ENCODE peak calls at places on chromosomes 5 and 9, in seven cellular contexts. F is K562, D is SK-N-SH, V is HCT116, O is GM12878, H is H1, Z is HepG2. A is an unnamed sample.

GRCh38 chr9:128167209-128167608 is 7.1 kb downstream of the BBLN start:
- DNase-seq in F (no peak), D (no peak), V (no peak), O (no peak), H (no peak), Z (no peak), A (no peak)

GRCh38 chr5:144092510-144092909 is 77.9 kb downstream of the YIPF5 start:
- DNase-seq in F (no peak), D (no peak), V (no peak), O (no peak), H (no peak), Z (no peak), A (no peak)

GRCh38 chr5:154487541-154487940 is 9.5 kb upstream of the HAND1 start:
- DNase-seq in F (no peak), D (peak), V (no peak), O (peak), H (no peak), Z (no peak), A (no peak)

GRCh38 chr9:128310461-128310860 is 11.8 kb downstream of the TRUB2 start:
- DNase-seq in F (no peak), D (no peak), V (no peak), O (no peak), H (no peak), Z (no peak), A (no peak)

GRCh38 chr9:89635007-89635742 is 30.4 kb downstream of the GADD45G start:
- DNase-seq in F (no peak), D (no peak), V (no peak), O (no peak), H (no peak), Z (no peak), A (no peak)

GRCh38 chr5:88660947-88661869 is 221.8 kb downstream of the MEF2C start:
- DNase-seq in F (peak), D (peak), V (peak), O (no peak), H (no peak), Z (no peak), A (no peak)

GRCh38 chr9:132160802-132161742 is 786 bp upstream of the NTNG2 start:
- DNase-seq in F (no peak), D (peak), V (no peak), O (no peak), H (no peak), Z (no peak), A (no peak)

GRCh38 chr5:57844410-57844809 is 361.8 kb upstream of the ACTBL2 start:
- DNase-seq in F (no peak), D (no peak), V (no peak), O (no peak), H (no peak), Z (no peak), A (no peak)

GRCh38 chr9:2628926-2629325 is 7.3 kb downstream of the VLDLR start:
- DNase-seq in F (no peak), D (no peak), V (no peak), O (no peak), H (no peak), Z (no peak), A (no peak)

GRCh38 chr5:169547508-169547907 is 36.1 kb upstream of the SPDL1 start:
- DNase-seq in F (no peak), D (no peak), V (no peak), O (no peak), H (no peak), Z (no peak), A (no peak)

GRCh38 chr9:35856206-35856605 is 14.0 kb downstream of the OR13J1 start:
- DNase-seq in F (no peak), D (no peak), V (no peak), O (no peak), H (no peak), Z (no peak), A (no peak)

GRCh38 chr5:87722286-87722685 is 309.6 kb upstream of the CCNH start:
- DNase-seq in F (no peak), D (no peak), V (peak), O (no peak), H (no peak), Z (no peak), A (no peak)

GRCh38 chr9:119951090-119951489 is 581.9 kb upstream of the BRINP1 start:
- DNase-seq in F (no peak), D (no peak), V (no peak), O (no peak), H (no peak), Z (no peak), A (no peak)

GRCh38 chr9:91758491-91758981 is 191.5 kb downstream of the ROR2 start:
- DNase-seq in F (peak), D (peak), V (peak), O (peak), H (peak), Z (peak), A (peak)

GRCh38 chr5:74093501-74093993 is 467.6 kb downstream of the ARHGEF28 start:
- DNase-seq in F (no peak), D (no peak), V (no peak), O (no peak), H (no peak), Z (no peak), A (no peak)

GRCh38 chr5:135565691-135566421 is 12.9 kb downstream of the CXCL14 start:
- DNase-seq in F (peak), D (peak), V (peak), O (no peak), H (no peak), Z (peak), A (peak)

GRCh38 chr9:78786794-78787193 is 489.9 kb downstream of the PSAT1 start:
- DNase-seq in F (no peak), D (no peak), V (no peak), O (no peak), H (no peak), Z (no peak), A (no peak)

GRCh38 chr9:117927354-117927753 is 223.2 kb downstream of the TLR4 start:
- DNase-seq in F (no peak), D (peak), V (no peak), O (no peak), H (peak), Z (no peak), A (no peak)

GRCh38 chr9:121707477-121708424 is 56.3 kb downstream of the DAB2IP start:
- DNase-seq in F (no peak), D (no peak), V (no peak), O (peak), H (no peak), Z (no peak), A (no peak)

GRCh38 chr5:126097881-126098280 is 325.3 kb upstream of the GRAMD2B start:
- DNase-seq in F (no peak), D (no peak), V (no peak), O (no peak), H (no peak), Z (no peak), A (no peak)

GRCh38 chr5:31916327-31916726 is 257.8 kb downstream of the GOLPH3 start:
- DNase-seq in F (no peak), D (no peak), V (no peak), O (no peak), H (no peak), Z (no peak), A (no peak)

GRCh38 chr9:76528056-76528455 is 69.1 kb downstream of the GCNT1 start:
- DNase-seq in F (no peak), D (no peak), V (no peak), O (no peak), H (no peak), Z (no peak), A (no peak)

GRCh38 chr9:87655731-87656130 is 70.2 kb upstream of the CTSL start:
- DNase-seq in F (no peak), D (no peak), V (no peak), O (no peak), H (no peak), Z (no peak), A (no peak)

GRCh38 chr5:7850241-7850532 is 746 bp downstream of the CFAP90 start:
- DNase-seq in F (no peak), D (no peak), V (no peak), O (no peak), H (no peak), Z (peak), A (no peak)

GRCh38 chr5:154138701-154139100 is 51.8 kb upstream of the GALNT10 start:
- DNase-seq in F (no peak), D (no peak), V (no peak), O (no peak), H (no peak), Z (no peak), A (no peak)

GRCh38 chr9:123685489-123686083 is 244.3 kb downstream of the DENND1A start:
- DNase-seq in F (no peak), D (no peak), V (no peak), O (no peak), H (no peak), Z (no peak), A (no peak)

GRCh38 chr5:159669559-159669958 is 246.7 kb upstream of the ADRA1B start:
- DNase-seq in F (no peak), D (no peak), V (no peak), O (no peak), H (no peak), Z (no peak), A (no peak)

GRCh38 chr9:23308114-23308513 is 517.9 kb downstream of the ELAVL2 start:
- DNase-seq in F (no peak), D (no peak), V (no peak), O (no peak), H (no peak), Z (no peak), A (peak)

GRCh38 chr9:97623946-97624345 is 9.2 kb downstream of the TSTD2 start:
- DNase-seq in F (no peak), D (no peak), V (no peak), O (no peak), H (no peak), Z (no peak), A (no peak)

GRCh38 chr9:107358867-107359440 is 75.9 kb downstream of the RAD23B start:
- DNase-seq in F (no peak), D (no peak), V (no peak), O (no peak), H (no peak), Z (no peak), A (no peak)

GRCh38 chr5:133892774-133893173 is 75.7 kb downstream of the C5orf15 start:
- DNase-seq in F (no peak), D (no peak), V (no peak), O (no peak), H (no peak), Z (no peak), A (no peak)

GRCh38 chr5:87949665-87950640 is 318.7 kb downstream of the TMEM161B start:
- DNase-seq in F (no peak), D (no peak), V (no peak), O (no peak), H (no peak), Z (no peak), A (no peak)

GRCh38 chr5:1536298-1537165 is 12.8 kb upstream of the LPCAT1 start:
- DNase-seq in F (no peak), D (no peak), V (no peak), O (peak), H (no peak), Z (peak), A (no peak)

GRCh38 chr9:89436326-89436725 is 61.6 kb downstream of the SEMA4D start:
- DNase-seq in F (no peak), D (no peak), V (no peak), O (no peak), H (no peak), Z (no peak), A (no peak)

GRCh38 chr5:159463590-159464321 is 133.5 kb upstream of the IL12B start:
- DNase-seq in F (no peak), D (no peak), V (no peak), O (no peak), H (no peak), Z (peak), A (peak)

GRCh38 chr5:163533229-163533628 is 27.8 kb downstream of the MAT2B start:
- DNase-seq in F (no peak), D (peak), V (no peak), O (no peak), H (no peak), Z (no peak), A (no peak)

GRCh38 chr5:181024245-181025029 is 15.6 kb upstream of the BTNL9 start:
- DNase-seq in F (peak), D (no peak), V (no peak), O (no peak), H (no peak), Z (no peak), A (no peak)

GRCh38 chr9:121734465-121734864 is 83.0 kb downstream of the DAB2IP start:
- DNase-seq in F (no peak), D (no peak), V (no peak), O (no peak), H (no peak), Z (no peak), A (no peak)

GRCh38 chr5:28557114-28557513 is 1518.7 kb upstream of the CDH9 start:
- DNase-seq in F (no peak), D (no peak), V (no peak), O (no peak), H (no peak), Z (no peak), A (no peak)

GRCh38 chr9:130217838-130218237 is 45.6 kb downstream of the NCS1 start:
- DNase-seq in F (no peak), D (no peak), V (no peak), O (no peak), H (no peak), Z (no peak), A (no peak)

GRCh38 chr9:130215341-130216119 is 43.3 kb downstream of the NCS1 start:
- DNase-seq in F (no peak), D (no peak), V (no peak), O (no peak), H (no peak), Z (no peak), A (no peak)

GRCh38 chr9:130220351-130220750 is 45.2 kb upstream of the HMCN2 start:
- DNase-seq in F (no peak), D (peak), V (no peak), O (no peak), H (no peak), Z (no peak), A (no peak)

GRCh38 chr9:130222833-130223232 is 42.7 kb upstream of the HMCN2 start:
- DNase-seq in F (no peak), D (no peak), V (no peak), O (no peak), H (no peak), Z (no peak), A (no peak)

GRCh38 chr9:130219661-130220081 is 45.9 kb upstream of the HMCN2 start:
- DNase-seq in F (no peak), D (peak), V (no peak), O (no peak), H (no peak), Z (no peak), A (no peak)
- TF ChIP-seq JUND in F (no peak), D (no peak), V (no peak), O (no peak), H (no peak), Z (no peak), A (no peak)

DNA sequence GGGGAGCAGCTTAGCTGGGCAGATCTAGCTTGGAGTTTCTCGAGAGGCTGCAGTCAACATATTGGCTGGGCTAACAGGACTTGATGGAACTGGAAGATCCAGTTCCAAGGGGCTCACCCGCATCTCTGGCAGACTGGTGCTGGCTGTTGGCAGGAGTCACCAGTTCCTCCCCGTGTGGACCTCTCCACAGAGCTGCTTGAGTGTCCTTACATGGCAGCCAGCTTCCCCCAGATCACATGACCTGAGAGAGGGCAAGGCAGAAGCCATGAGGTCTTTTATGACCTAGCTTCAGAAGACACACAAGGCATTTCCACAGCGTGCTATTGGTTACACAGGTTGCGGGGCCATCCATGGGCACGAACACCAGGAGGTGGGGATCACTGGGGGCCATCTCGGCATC is 26.4 kb upstream of the RXRA start:
- DNase-seq in F (no peak), D (no peak), V (no peak), O (no peak), H (no peak), Z (no peak), A (no peak)
- TF ChIP-seq JUND in F (no peak), D (no peak), V (no peak), O (no peak), H (no peak), Z (no peak), A (no peak)

GRCh38 chr5:172102913-172103629 is 85.0 kb downstream of the STK10 start:
- DNase-seq in F (peak), D (no peak), V (peak), O (no peak), H (no peak), Z (no peak), A (no peak)
- TF ChIP-seq JUND in F (peak), D (no peak), V (peak), O (no peak), H (no peak), Z (no peak), A (no peak)

DNA sequence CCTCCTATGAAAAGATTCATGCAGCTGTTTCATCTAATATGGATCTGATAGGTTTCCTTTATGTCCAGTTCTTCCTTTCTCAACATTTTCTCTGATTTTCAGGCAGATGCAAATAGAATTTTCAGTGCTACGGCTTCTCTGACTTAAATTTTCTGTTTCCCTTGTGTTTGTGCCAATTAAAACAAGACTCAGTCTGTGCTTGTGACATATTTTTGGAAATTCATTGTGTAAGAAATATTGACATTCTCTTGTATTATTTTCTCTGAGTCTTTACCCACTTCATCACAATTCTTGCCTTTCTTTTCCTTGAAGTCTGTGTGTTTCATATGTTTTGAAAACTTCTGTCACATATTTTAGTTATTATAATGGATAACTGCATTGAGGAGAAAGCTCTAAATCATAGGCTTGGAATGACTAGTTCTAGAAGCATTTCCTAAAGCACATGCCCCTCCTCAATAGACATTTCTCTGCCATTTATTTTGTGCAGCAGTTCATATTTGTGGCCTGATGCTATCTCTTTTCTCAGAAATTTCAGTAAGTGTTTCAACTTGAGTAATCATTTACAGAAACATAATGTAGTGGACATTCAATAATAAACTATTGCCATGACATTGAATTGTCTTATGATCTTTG is 206.5 kb downstream of the PALM2AKAP2 start:
- DNase-seq in F (no peak), D (no peak), V (no peak), O (no peak), H (no peak), Z (no peak), A (peak)
- TF ChIP-seq JUND in F (no peak), D (peak), V (no peak), O (no peak), H (no peak), Z (no peak), A (no peak)

GRCh38 chr5:137200906-137201305 is 298.2 kb downstream of the SPOCK1 start:
- DNase-seq in F (no peak), D (no peak), V (no peak), O (no peak), H (peak), Z (no peak), A (no peak)
- TF ChIP-seq JUND in F (no peak), D (no peak), V (no peak), O (no peak), H (no peak), Z (no peak), A (no peak)

GRCh38 chr5:66354407-66354806 is 210.3 kb downstream of the SREK1 start:
- DNase-seq in F (no peak), D (no peak), V (no peak), O (no peak), H (no peak), Z (no peak), A (no peak)

GRCh38 chr5:66361070-66361469 is 217.0 kb downstream of the SREK1 start:
- DNase-seq in F (no peak), D (no peak), V (no peak), O (no peak), H (no peak), Z (no peak), A (no peak)

GRCh38 chr5:66358741-66359140 is 214.6 kb downstream of the SREK1 start:
- DNase-seq in F (no peak), D (no peak), V (no peak), O (no peak), H (no peak), Z (no peak), A (no peak)

GRCh38 chr5:66351822-66352221 is 207.7 kb downstream of the SREK1 start:
- DNase-seq in F (no peak), D (no peak), V (no peak), O (no peak), H (no peak), Z (no peak), A (no peak)

DNA sequence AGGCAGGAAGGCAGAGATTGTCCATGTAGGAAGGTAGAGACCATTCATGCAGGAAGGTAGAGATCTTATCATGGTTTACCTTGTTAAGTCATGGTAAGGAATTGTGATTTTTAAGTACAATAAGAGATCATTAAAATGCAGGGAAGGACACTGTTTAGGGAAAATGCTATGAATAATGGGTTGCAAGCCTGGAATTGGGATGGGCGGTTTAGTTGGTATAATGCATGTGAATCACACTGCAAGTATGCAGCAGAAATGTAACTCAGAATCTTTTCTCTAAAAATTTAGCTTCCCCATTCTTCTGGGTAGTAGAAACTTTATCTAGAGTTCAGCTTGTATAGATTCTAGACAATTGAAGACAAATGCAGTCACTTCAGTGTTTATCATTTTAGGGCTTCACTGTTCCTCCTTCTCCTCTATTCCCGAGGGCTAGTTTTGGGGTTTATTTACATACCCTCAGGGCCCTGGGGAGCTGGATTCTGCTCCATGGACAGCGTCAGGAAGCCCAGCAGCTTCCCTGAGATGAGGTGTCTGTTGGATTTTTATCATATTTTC is 212.0 kb downstream of the SREK1 start:
- DNase-seq in F (no peak), D (no peak), V (no peak), O (no peak), H (no peak), Z (no peak), A (no peak)
- TF ChIP-seq JUND in F (no peak), D (no peak), V (no peak), O (no peak), H (no peak), Z (no peak), A (no peak)